ENCODE peak calls at places on chromosomes 1 and 21, in four cellular contexts. U, I, V and B are unnamed samples.

GRCh38 chr21:37292041-37292440 is 24.9 kb upstream of the VPS26C start:
- DNase-seq in U (no peak), I (no peak), V (no peak), B (no peak)

GRCh38 chr1:212595229-212595628 is 13.3 kb upstream of the ATF3 start:
- DNase-seq in U (no peak), I (no peak), V (no peak), B (no peak)

GRCh38 chr1:163072658-163073057 is 3.5 kb downstream of the RGS4 start:
- DNase-seq in U (no peak), I (no peak), V (no peak), B (no peak)

GRCh38 chr1:60281360-60281932 is 207.9 kb upstream of the C1orf87 start:
- DNase-seq in U (peak), I (peak), V (peak), B (no peak)

GRCh38 chr1:14926214-14926613 is 227.3 kb upstream of the TMEM51 start:
- DNase-seq in U (no peak), I (no peak), V (no peak), B (no peak)

GRCh38 chr1:3651939-3652537 is at the start of gene TP73:
- DNase-seq in U (no peak), I (no peak), V (peak), B (peak)

GRCh38 chr1:10795305-10796021 is 983 bp downstream of the CASZ1 start:
- DNase-seq in U (no peak), I (no peak), V (no peak), B (no peak)

GRCh38 chr1:148166558-148167492 is 14.7 kb upstream of the NBPF11 start:
- DNase-seq in U (no peak), I (no peak), V (no peak), B (no peak)

GRCh38 chr1:22122273-22123070 is 20.4 kb downstream of the WNT4 start:
- DNase-seq in U (no peak), I (no peak), V (no peak), B (no peak)

GRCh38 chr1:8382608-8383525 is 65.0 kb downstream of the SLC45A1 start:
- DNase-seq in U (no peak), I (no peak), V (no peak), B (no peak)

GRCh38 chr1:145858238-145858936 is 494 bp downstream of the PIAS3 start:
- DNase-seq in U (peak), I (peak), V (peak), B (no peak)

GRCh38 chr1:21334214-21335087 is 44.2 kb upstream of the ECE1 start:
- DNase-seq in U (peak), I (peak), V (peak), B (no peak)

GRCh38 chr1:43706598-43707190 is 642 bp upstream of the ST3GAL3 start:
- DNase-seq in U (peak), I (no peak), V (no peak), B (no peak)

GRCh38 chr1:25729774-25730173 is 70.2 kb upstream of the SELENON start:
- DNase-seq in U (no peak), I (no peak), V (no peak), B (no peak)

GRCh38 chr1:30322859-30323257 is 400.5 kb downstream of the MATN1 start:
- DNase-seq in U (no peak), I (no peak), V (peak), B (no peak)

GRCh38 chr1:175591083-175591743 is 152.2 kb downstream of the TNR start:
- DNase-seq in U (no peak), I (no peak), V (no peak), B (no peak)

GRCh38 chr1:50348449-50349241 is 74.6 kb downstream of the DMRTA2 start:
- DNase-seq in U (peak), I (peak), V (no peak), B (no peak)

GRCh38 chr1:158093376-158093775 is 87.3 kb upstream of the CD1D start:
- DNase-seq in U (no peak), I (no peak), V (no peak), B (no peak)

GRCh38 chr1:177945943-177946650 is 23.8 kb downstream of the SEC16B start:
- DNase-seq in U (no peak), I (peak), V (no peak), B (no peak)

GRCh38 chr1:26408604-26409003 is 2.0 kb upstream of the LIN28A start:
- DNase-seq in U (peak), I (peak), V (peak), B (no peak)

GRCh38 chr1:54559111-54559548 is 11.1 kb downstream of the ACOT11 start:
- DNase-seq in U (no peak), I (no peak), V (no peak), B (peak)

GRCh38 chr1:214078950-214079349 is 91.2 kb downstream of the PROX1 start:
- DNase-seq in U (no peak), I (no peak), V (no peak), B (no peak)

GRCh38 chr1:20100632-20101355 is 18.5 kb downstream of the PLA2G2D start:
- DNase-seq in U (peak), I (no peak), V (peak), B (no peak)

GRCh38 chr1:150281221-150281757 is 1.1 kb upstream of the CIART start:
- DNase-seq in U (peak), I (peak), V (peak), B (no peak)

GRCh38 chr1:158203693-158204457 is 23.2 kb downstream of the CD1D start:
- DNase-seq in U (peak), I (no peak), V (no peak), B (no peak)

GRCh38 chr1:238772321-238772720 is 614.0 kb upstream of the CHRM3 start:
- DNase-seq in U (no peak), I (no peak), V (no peak), B (no peak)

GRCh38 chr1:41666991-41667631 is 182.6 kb upstream of the EDN2 start:
- DNase-seq in U (peak), I (no peak), V (no peak), B (no peak)

GRCh38 chr1:150809651-150810050 is 1.6 kb upstream of the CTSK start:
- DNase-seq in U (no peak), I (no peak), V (no peak), B (no peak)

GRCh38 chr1:48069662-48070432 is 72.7 kb upstream of the TRABD2B start:
- DNase-seq in U (no peak), I (no peak), V (peak), B (no peak)

GRCh38 chr21:46054447-46054846 is 43.5 kb upstream of the COL6A2 start:
- DNase-seq in U (no peak), I (no peak), V (no peak), B (peak)

GRCh38 chr21:42252267-42252666 is 33.3 kb downstream of the ABCG1 start:
- DNase-seq in U (no peak), I (no peak), V (no peak), B (no peak)

GRCh38 chr1:14095001-14095400 is 395.0 kb downstream of the PRDM2 start:
- DNase-seq in U (no peak), I (no peak), V (no peak), B (no peak)

GRCh38 chr1:183711691-183712401 is 58.7 kb upstream of the APOBEC4 start:
- DNase-seq in U (no peak), I (no peak), V (no peak), B (no peak)

GRCh38 chr1:201377611-201378092 is at the start of gene TNNT2:
- DNase-seq in U (no peak), I (no peak), V (no peak), B (no peak)

GRCh38 chr1:50426702-50427085 is 3.5 kb upstream of the DMRTA2 start:
- DNase-seq in U (no peak), I (no peak), V (no peak), B (no peak)

GRCh38 chr21:27779604-27780003 is 812.7 kb upstream of the ADAMTS5 start:
- DNase-seq in U (no peak), I (no peak), V (no peak), B (no peak)

GRCh38 chr1:38204698-38205097 is 158.1 kb upstream of the POU3F1 start:
- DNase-seq in U (no peak), I (no peak), V (no peak), B (no peak)